ENCODE peak calls at places on chromosomes 1 and 21, in four cellular contexts. W is WTC11, C is K562, V is HepG2. R is an unnamed sample.

GRCh38 chr1:116471241-116471640 is 98.2 kb downstream of the ATP1A1 start:
- DNase-seq in W (no peak), C (peak; percentile 77), V (no peak), R (no peak)

GRCh38 chr1:79777481-79778219 is 771.1 kb upstream of the ADGRL4 start:
- DNase-seq in W (peak; percentile 14), C (no peak), V (no peak), R (no peak)

GRCh38 chr1:63954187-63954586 is 180.4 kb downstream of the ROR1 start:
- DNase-seq in W (no peak), C (no peak), V (no peak), R (no peak)

GRCh38 chr1:95067069-95067468 is 5.7 kb downstream of the ALG14 start:
- DNase-seq in W (no peak), C (no peak), V (peak; percentile 71), R (no peak)

GRCh38 chr21:25079053-25079452 is 528.2 kb downstream of the MRPL39 start:
- DNase-seq in W (no peak), C (no peak), V (no peak), R (no peak)

GRCh38 chr1:7869136-7869905 is 16.5 kb upstream of the UTS2 start:
- DNase-seq in W (no peak), C (no peak), V (no peak), R (no peak)

GRCh38 chr1:154856049-154856448 is 14.0 kb downstream of the KCNN3 start:
- DNase-seq in W (peak; percentile 49), C (no peak), V (no peak), R (no peak)

GRCh38 chr1:207913951-207914350 is 3.0 kb upstream of the CD34 start:
- DNase-seq in W (no peak), C (no peak), V (no peak), R (no peak)

GRCh38 chr1:100147875-100148274 is 14.9 kb downstream of the TRMT13 start:
- DNase-seq in W (no peak), C (no peak), V (no peak), R (no peak)

GRCh38 chr1:172180886-172181285 is 239.6 kb upstream of the C1orf105 start:
- DNase-seq in W (no peak), C (no peak), V (no peak), R (no peak)

GRCh38 chr1:152000989-152001630 is 7.5 kb upstream of the S100A10 start:
- DNase-seq in W (no peak), C (no peak), V (no peak), R (no peak)

DNA sequence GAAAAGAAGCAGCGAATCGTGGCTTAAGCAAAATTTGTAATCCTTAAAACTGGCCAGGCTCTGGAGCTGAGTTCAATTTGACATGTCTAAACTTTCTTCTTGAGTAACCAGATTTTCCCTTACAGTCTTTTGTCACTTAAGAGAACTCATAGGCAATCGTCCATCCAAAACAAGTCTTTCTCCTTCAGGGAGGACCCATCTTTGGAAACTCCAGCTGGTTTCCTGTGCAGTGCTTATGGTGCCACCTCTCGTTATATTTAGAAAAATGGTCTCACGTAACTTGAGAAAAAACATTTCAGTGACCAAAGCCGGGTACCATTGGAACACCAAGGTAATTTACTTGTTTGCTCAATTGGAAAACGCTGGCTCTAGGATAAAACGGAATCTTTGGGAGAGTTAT is 1.9 kb upstream of the PTTG1IP start:
- DNase-seq in W (no peak), C (peak; percentile 51), V (no peak), R (no peak)
- TF ChIP-seq SP1 in W (no peak), C (no peak), V (no peak), R (no peak)

GRCh38 chr1:112849425-112849966 is 106.5 kb downstream of the SLC16A1 start:
- DNase-seq in W (peak; percentile 56), C (no peak), V (no peak), R (no peak)
- TF ChIP-seq SP1 in W (no peak), C (no peak), V (no peak), R (no peak)

GRCh38 chr21:44740721-44741120 is 29.3 kb upstream of the TSPEAR start:
- DNase-seq in W (peak; percentile 10), C (no peak), V (no peak), R (no peak)

GRCh38 chr21:44741921-44742320 is 30.5 kb upstream of the TSPEAR start:
- DNase-seq in W (no peak), C (no peak), V (no peak), R (no peak)

GRCh38 chr21:44738621-44739020 is 27.2 kb upstream of the TSPEAR start:
- DNase-seq in W (no peak), C (no peak), V (no peak), R (no peak)

GRCh38 chr21:44737706-44738354 is 26.5 kb upstream of the TSPEAR start:
- DNase-seq in W (no peak), C (no peak), V (no peak), R (no peak)

DNA sequence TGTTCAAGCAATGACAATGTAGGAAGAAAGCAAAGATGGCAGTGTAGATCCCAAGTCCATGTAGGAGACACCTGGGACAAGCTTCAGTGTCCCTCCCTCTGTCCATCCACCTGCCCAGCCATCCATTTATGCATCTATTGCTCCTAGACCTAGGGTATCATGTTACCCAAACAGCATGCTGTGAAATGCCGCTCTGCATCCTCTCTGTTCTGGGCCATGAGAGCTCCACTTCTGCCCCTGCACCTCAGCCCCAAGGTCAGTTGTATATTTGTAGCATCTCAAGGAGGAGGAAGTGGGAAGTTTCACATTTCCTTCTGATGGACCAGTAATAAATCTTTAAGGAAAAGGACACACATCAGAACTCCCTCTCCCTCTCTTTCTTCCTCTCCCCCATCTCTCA is 27.9 kb upstream of the TSPEAR start:
- DNase-seq in W (no peak), C (no peak), V (no peak), R (no peak)
- TF ChIP-seq SP1 in W (no peak), C (no peak), V (no peak), R (no peak)

GRCh38 chr21:43187715-43188114 is 18.9 kb downstream of the CRYAA start:
- DNase-seq in W (no peak), C (no peak), V (no peak), R (no peak)
- TF ChIP-seq SP1 in W (no peak), C (no peak), V (no peak), R (no peak)

GRCh38 chr1:19799233-19799876 is 361 bp downstream of the TMCO4 start:
- DNase-seq in W (no peak), C (peak; percentile 38), V (peak; percentile 56), R (peak; percentile 58)
- TF ChIP-seq SP1 in W (no peak), C (no peak), V (no peak), R (no peak)

GRCh38 chr1:215146252-215146975 is 63.9 kb downstream of the KCNK2 start:
- DNase-seq in W (peak; percentile 11), C (peak; percentile 3), V (peak; percentile 24), R (no peak)
- TF ChIP-seq SP1 in W (no peak), C (no peak), V (no peak), R (no peak)

GRCh38 chr21:31879911-31880310 is 7.1 kb downstream of the HUNK start:
- DNase-seq in W (no peak), C (no peak), V (no peak), R (no peak)
- TF ChIP-seq SP1 in W (no peak), C (no peak), V (no peak), R (no peak)

GRCh38 chr1:61300899-61301298 is 218.5 kb downstream of the NFIA start:
- DNase-seq in W (no peak), C (no peak), V (no peak), R (no peak)

GRCh38 chr1:61299468-61299867 is 217.1 kb downstream of the NFIA start:
- DNase-seq in W (no peak), C (no peak), V (peak; percentile 60), R (no peak)

GRCh38 chr1:61307422-61308140 is 225.2 kb downstream of the NFIA start:
- DNase-seq in W (no peak), C (no peak), V (no peak), R (no peak)

GRCh38 chr1:61297887-61298286 is 215.5 kb downstream of the NFIA start:
- DNase-seq in W (no peak), C (no peak), V (no peak), R (no peak)

GRCh38 chr1:61301824-61302652 is 219.7 kb downstream of the NFIA start:
- DNase-seq in W (no peak), C (no peak), V (peak; percentile 56), R (no peak)
- TF ChIP-seq SP1 in W (no peak), C (no peak), V (no peak), R (no peak)

GRCh38 chr21:28714795-28715464 is 277.7 kb downstream of the LTN1 start:
- DNase-seq in W (no peak), C (no peak), V (no peak), R (no peak)
- TF ChIP-seq SP1 in W (no peak), C (no peak), V (no peak), R (no peak)